ENCODE peak calls at places on chromosomes 16 and 17, in four cellular contexts. One of them, this sample, is unnamed. For H3K27me3, the result is how much of the 10 kb centered on the place peaks cover.

GRCh38 chr16:31099860-31100638 is 5.5 kb upstream of the VKORC1 start:
- DNase-seq in dorsolateral prefrontal cortex: no peak
- DNase-seq in CD8-positive, alpha-beta T cell: no peak
- DNase-seq in body of pancreas: no peak
- DNase-seq in this sample: no peak

GRCh38 chr16:88467433-88468051 is 14.5 kb downstream of the ZFPM1 start:
- DNase-seq in dorsolateral prefrontal cortex: no peak
- DNase-seq in CD8-positive, alpha-beta T cell: no peak
- DNase-seq in body of pancreas: no peak
- DNase-seq in this sample: no peak

GRCh38 chr17:32006957-32007462 is at the start of gene LRRC37B:
- DNase-seq in dorsolateral prefrontal cortex: peak
- DNase-seq in CD8-positive, alpha-beta T cell: peak
- DNase-seq in body of pancreas: peak
- DNase-seq in this sample: peak

GRCh38 chr17:43574896-43575525 is 28.9 kb upstream of the ETV4 start:
- DNase-seq in dorsolateral prefrontal cortex: no peak
- DNase-seq in CD8-positive, alpha-beta T cell: no peak
- DNase-seq in body of pancreas: no peak
- DNase-seq in this sample: no peak

GRCh38 chr17:50426814-50427787 is 1.1 kb downstream of the ACSF2 start:
- DNase-seq in dorsolateral prefrontal cortex: no peak
- DNase-seq in CD8-positive, alpha-beta T cell: no peak
- DNase-seq in body of pancreas: peak
- DNase-seq in this sample: no peak

GRCh38 chr17:58097384-58098088 is 14.3 kb downstream of the DYNLL2 start:
- DNase-seq in dorsolateral prefrontal cortex: no peak
- DNase-seq in CD8-positive, alpha-beta T cell: no peak
- DNase-seq in body of pancreas: no peak
- DNase-seq in this sample: no peak

GRCh38 chr17:60463157-60463820 is 41.0 kb downstream of the CHCT1 start:
- DNase-seq in dorsolateral prefrontal cortex: no peak
- DNase-seq in CD8-positive, alpha-beta T cell: no peak
- DNase-seq in body of pancreas: no peak
- DNase-seq in this sample: no peak

GRCh38 chr17:50683434-50684287 is 24.1 kb downstream of the ANKRD40 start:
- DNase-seq in dorsolateral prefrontal cortex: no peak
- DNase-seq in CD8-positive, alpha-beta T cell: no peak
- DNase-seq in body of pancreas: no peak
- DNase-seq in this sample: no peak

GRCh38 chr17:61196302-61196704 is 203.3 kb upstream of the TBX2 start:
- DNase-seq in dorsolateral prefrontal cortex: no peak
- DNase-seq in CD8-positive, alpha-beta T cell: no peak
- DNase-seq in body of pancreas: no peak
- DNase-seq in this sample: no peak

GRCh38 chr16:59880626-59881025 is 1146.5 kb upstream of the GOT2 start:
- DNase-seq in dorsolateral prefrontal cortex: no peak
- DNase-seq in CD8-positive, alpha-beta T cell: no peak
- DNase-seq in body of pancreas: no peak
- DNase-seq in this sample: no peak

GRCh38 chr16:21028728-21029127 is 121.9 kb downstream of the DNAH3 start:
- DNase-seq in dorsolateral prefrontal cortex: no peak
- DNase-seq in CD8-positive, alpha-beta T cell: no peak
- DNase-seq in body of pancreas: no peak
- DNase-seq in this sample: no peak

GRCh38 chr17:35804658-35805192 is 4.6 kb upstream of the TAF15 start:
- DNase-seq in dorsolateral prefrontal cortex: no peak
- DNase-seq in CD8-positive, alpha-beta T cell: peak
- DNase-seq in body of pancreas: peak
- DNase-seq in this sample: no peak

GRCh38 chr16:31107465-31107867 is 720 bp upstream of the BCKDK start:
- DNase-seq in dorsolateral prefrontal cortex: no peak
- DNase-seq in CD8-positive, alpha-beta T cell: no peak
- DNase-seq in body of pancreas: no peak
- DNase-seq in this sample: no peak

GRCh38 chr16:27398894-27399853 is 2.8 kb upstream of the IL21R start:
- DNase-seq in dorsolateral prefrontal cortex: no peak
- DNase-seq in CD8-positive, alpha-beta T cell: no peak
- DNase-seq in body of pancreas: no peak
- DNase-seq in this sample: no peak

GRCh38 chr17:71937914-71938313 is 182.9 kb upstream of the SOX9 start:
- DNase-seq in dorsolateral prefrontal cortex: no peak
- DNase-seq in CD8-positive, alpha-beta T cell: no peak
- DNase-seq in body of pancreas: no peak
- DNase-seq in this sample: no peak

GRCh38 chr17:73452056-73452455 is 140.3 kb upstream of the CDC42EP4 start:
- DNase-seq in dorsolateral prefrontal cortex: no peak
- DNase-seq in CD8-positive, alpha-beta T cell: no peak
- DNase-seq in body of pancreas: no peak
- DNase-seq in this sample: no peak

GRCh38 chr17:10126554-10127493 is 71.6 kb downstream of the GAS7 start:
- DNase-seq in dorsolateral prefrontal cortex: no peak
- DNase-seq in CD8-positive, alpha-beta T cell: no peak
- DNase-seq in body of pancreas: no peak
- DNase-seq in this sample: no peak

GRCh38 chr16:71933913-71934696 is 38.8 kb downstream of the IST1 start:
- DNase-seq in dorsolateral prefrontal cortex: peak
- DNase-seq in CD8-positive, alpha-beta T cell: no peak
- DNase-seq in body of pancreas: no peak
- DNase-seq in this sample: no peak

GRCh38 chr16:23324727-23325126 is 22.6 kb downstream of the SCNN1B start:
- DNase-seq in dorsolateral prefrontal cortex: no peak
- DNase-seq in CD8-positive, alpha-beta T cell: no peak
- DNase-seq in body of pancreas: peak
- DNase-seq in this sample: peak

GRCh38 chr17:45018514-45019176 is 32.8 kb downstream of the DCAKD start:
- DNase-seq in dorsolateral prefrontal cortex: peak
- DNase-seq in CD8-positive, alpha-beta T cell: no peak
- DNase-seq in body of pancreas: peak
- DNase-seq in this sample: no peak

GRCh38 chr16:89562027-89562599 is 1.6 kb downstream of the RPL13 start:
- DNase-seq in dorsolateral prefrontal cortex: no peak
- DNase-seq in CD8-positive, alpha-beta T cell: no peak
- DNase-seq in body of pancreas: no peak
- DNase-seq in this sample: no peak

GRCh38 chr17:75295220-75296158 is 6.3 kb upstream of the SLC25A19 start:
- DNase-seq in dorsolateral prefrontal cortex: no peak
- DNase-seq in CD8-positive, alpha-beta T cell: no peak
- DNase-seq in body of pancreas: no peak
- DNase-seq in this sample: no peak

GRCh38 chr17:16923097-16923903 is 48.6 kb downstream of the TNFRSF13B start:
- DNase-seq in dorsolateral prefrontal cortex: no peak
- DNase-seq in CD8-positive, alpha-beta T cell: no peak
- DNase-seq in body of pancreas: peak
- DNase-seq in this sample: peak

GRCh38 chr16:68445458-68445857 is 2.9 kb downstream of the SMPD3 start:
- DNase-seq in dorsolateral prefrontal cortex: peak
- DNase-seq in CD8-positive, alpha-beta T cell: peak
- DNase-seq in body of pancreas: peak
- DNase-seq in this sample: no peak

GRCh38 chr17:10360578-10360977 is 12.2 kb downstream of the MYH13 start:
- DNase-seq in dorsolateral prefrontal cortex: no peak
- DNase-seq in CD8-positive, alpha-beta T cell: no peak
- DNase-seq in body of pancreas: no peak
- DNase-seq in this sample: no peak

GRCh38 chr17:14303343-14304221 is 2.7 kb downstream of the HS3ST3B1 start:
- DNase-seq in dorsolateral prefrontal cortex: peak
- DNase-seq in CD8-positive, alpha-beta T cell: peak
- DNase-seq in body of pancreas: no peak
- DNase-seq in this sample: no peak

GRCh38 chr16:57708168-57708567 is 13.6 kb downstream of the DRC7 start:
- DNase-seq in dorsolateral prefrontal cortex: no peak
- DNase-seq in CD8-positive, alpha-beta T cell: no peak
- DNase-seq in body of pancreas: no peak
- DNase-seq in this sample: no peak

GRCh38 chr16:70466812-70467090 is 12.4 kb downstream of the FCSK start:
- DNase-seq in dorsolateral prefrontal cortex: no peak
- DNase-seq in CD8-positive, alpha-beta T cell: no peak
- DNase-seq in body of pancreas: no peak
- DNase-seq in this sample: no peak

GRCh38 chr17:11997147-11997971 is at the start of gene ZNF18:
- DNase-seq in dorsolateral prefrontal cortex: peak
- DNase-seq in CD8-positive, alpha-beta T cell: peak
- DNase-seq in body of pancreas: peak
- DNase-seq in this sample: peak

GRCh38 chr17:18353541-18353940 is 9.8 kb downstream of the SHMT1 start:
- DNase-seq in dorsolateral prefrontal cortex: no peak
- DNase-seq in CD8-positive, alpha-beta T cell: no peak
- DNase-seq in body of pancreas: no peak
- DNase-seq in this sample: no peak

GRCh38 chr17:72119280-72119962 is 1.4 kb upstream of the SOX9 start:
- DNase-seq in dorsolateral prefrontal cortex: no peak
- DNase-seq in CD8-positive, alpha-beta T cell: no peak
- DNase-seq in body of pancreas: no peak
- DNase-seq in this sample: no peak

GRCh38 chr17:83070800-83071341 is 8.5 kb upstream of the METRNL start:
- DNase-seq in dorsolateral prefrontal cortex: no peak
- DNase-seq in CD8-positive, alpha-beta T cell: no peak
- DNase-seq in body of pancreas: no peak
- DNase-seq in this sample: no peak

GRCh38 chr16:81600275-81600674 is 155.7 kb downstream of the CMIP start:
- DNase-seq in dorsolateral prefrontal cortex: no peak
- DNase-seq in CD8-positive, alpha-beta T cell: no peak
- DNase-seq in body of pancreas: no peak
- DNase-seq in this sample: no peak

GRCh38 chr17:77417575-77417974 is 276.8 kb downstream of the SEC14L1 start:
- DNase-seq in dorsolateral prefrontal cortex: no peak
- DNase-seq in CD8-positive, alpha-beta T cell: no peak
- DNase-seq in body of pancreas: no peak
- DNase-seq in this sample: no peak

GRCh38 chr17:41793749-41794602 is 7.5 kb upstream of the JUP start:
- DNase-seq in dorsolateral prefrontal cortex: no peak
- DNase-seq in CD8-positive, alpha-beta T cell: no peak
- DNase-seq in body of pancreas: no peak
- DNase-seq in this sample: no peak

GRCh38 chr17:82776454-82776853 is 24.6 kb downstream of the TBCD start:
- DNase-seq in dorsolateral prefrontal cortex: no peak
- DNase-seq in CD8-positive, alpha-beta T cell: peak
- DNase-seq in body of pancreas: no peak
- DNase-seq in this sample: no peak

GRCh38 chr17:75917443-75918111 is 12.9 kb upstream of the MRPL38 start:
- DNase-seq in dorsolateral prefrontal cortex: no peak
- DNase-seq in CD8-positive, alpha-beta T cell: no peak
- DNase-seq in body of pancreas: no peak
- DNase-seq in this sample: no peak

GRCh38 chr16:30494028-30494427 is 21.5 kb downstream of the ITGAL start:
- DNase-seq in dorsolateral prefrontal cortex: no peak
- DNase-seq in CD8-positive, alpha-beta T cell: no peak
- DNase-seq in body of pancreas: no peak
- DNase-seq in this sample: no peak

GRCh38 chr17:8896641-8897635 is 29.5 kb upstream of the PIK3R6 start:
- DNase-seq in dorsolateral prefrontal cortex: no peak
- DNase-seq in CD8-positive, alpha-beta T cell: no peak
- DNase-seq in body of pancreas: no peak
- DNase-seq in this sample: no peak

GRCh38 chr16:1275791-1276579 is 20.1 kb downstream of the TPSD1 start:
- DNase-seq in dorsolateral prefrontal cortex: no peak
- DNase-seq in CD8-positive, alpha-beta T cell: peak
- DNase-seq in body of pancreas: no peak
- DNase-seq in this sample: no peak
- H3K27ac ChIP-seq in dorsolateral prefrontal cortex: no peak
- H3K27ac ChIP-seq in CD8-positive, alpha-beta T cell: no peak
- H3K27ac ChIP-seq in body of pancreas: no peak
- H3K27ac ChIP-seq in this sample: no peak

GRCh38 chr16:52562770-52563169 is 15.8 kb upstream of the TOX3 start:
- DNase-seq in dorsolateral prefrontal cortex: no peak
- DNase-seq in CD8-positive, alpha-beta T cell: no peak
- DNase-seq in body of pancreas: no peak
- DNase-seq in this sample: no peak
- H3K4me3 ChIP-seq in dorsolateral prefrontal cortex: no peak
- H3K4me3 ChIP-seq in CD8-positive, alpha-beta T cell: no peak
- H3K4me3 ChIP-seq in body of pancreas: no peak
- H3K4me3 ChIP-seq in this sample: no peak

GRCh38 chr17:1228752-1229353 is 41.4 kb upstream of the BHLHA9 start:
- DNase-seq in dorsolateral prefrontal cortex: no peak
- DNase-seq in CD8-positive, alpha-beta T cell: no peak
- DNase-seq in body of pancreas: no peak
- DNase-seq in this sample: peak
- H3K27me3 ChIP-seq in dorsolateral prefrontal cortex: under half
- H3K27me3 ChIP-seq in CD8-positive, alpha-beta T cell: under half
- H3K27me3 ChIP-seq in body of pancreas: under half
- H3K27me3 ChIP-seq in this sample: under half

DNA sequence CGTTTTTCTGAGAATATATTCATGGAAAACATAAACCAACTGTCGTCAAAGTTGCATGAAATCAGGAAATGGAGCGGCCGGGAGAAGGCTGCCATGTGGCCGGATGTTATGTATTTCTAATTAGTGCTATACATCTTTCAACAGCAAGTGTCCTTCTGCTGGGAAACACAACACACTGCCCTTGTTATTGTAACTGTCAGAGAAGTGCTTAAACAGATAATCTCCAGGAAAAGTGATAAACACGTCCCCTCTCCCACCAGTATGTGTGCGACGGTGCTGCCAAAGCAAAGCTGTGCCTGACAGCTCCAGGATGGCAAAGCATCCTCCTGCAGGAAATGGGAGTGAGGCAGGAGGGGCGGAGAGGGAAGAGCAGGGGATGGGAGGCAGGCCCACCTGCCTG is 111.8 kb downstream of the SMG6 start:
- DNase-seq in dorsolateral prefrontal cortex: no peak
- DNase-seq in CD8-positive, alpha-beta T cell: no peak
- DNase-seq in body of pancreas: no peak
- DNase-seq in this sample: no peak
- H3K27ac ChIP-seq in dorsolateral prefrontal cortex: no peak
- H3K27ac ChIP-seq in CD8-positive, alpha-beta T cell: no peak
- H3K27ac ChIP-seq in body of pancreas: no peak
- H3K27ac ChIP-seq in this sample: peak

DNA sequence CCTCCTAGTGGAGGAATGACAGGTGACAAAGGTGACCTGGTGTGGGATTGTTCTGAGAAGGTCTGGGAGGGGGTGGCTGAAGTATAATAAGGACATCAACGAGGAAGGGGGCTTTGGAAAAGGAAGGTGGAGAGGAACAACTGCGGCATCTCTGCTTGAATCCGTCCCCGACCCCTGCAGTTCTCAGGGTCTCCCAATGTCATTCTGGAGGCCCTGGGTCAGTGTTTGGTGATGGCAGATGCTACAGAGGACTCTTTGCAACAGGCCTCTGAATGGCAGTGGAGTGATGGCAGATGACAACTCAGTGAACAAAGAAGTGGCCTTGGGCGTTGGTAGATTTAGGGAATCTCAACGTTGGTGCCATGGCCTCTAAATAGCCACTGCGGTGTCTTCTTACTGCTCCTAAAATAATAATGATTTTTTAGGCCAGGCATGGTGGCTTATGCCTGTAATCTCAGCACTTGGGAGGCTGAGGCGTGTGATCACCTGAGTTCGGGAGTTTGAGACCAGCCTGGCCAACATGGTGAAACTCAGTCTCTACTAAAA is 1.3 kb downstream of the ENGASE start:
- DNase-seq in dorsolateral prefrontal cortex: no peak
- DNase-seq in CD8-positive, alpha-beta T cell: no peak
- DNase-seq in body of pancreas: no peak
- DNase-seq in this sample: peak
- H3K4me3 ChIP-seq in dorsolateral prefrontal cortex: peak
- H3K4me3 ChIP-seq in CD8-positive, alpha-beta T cell: peak
- H3K4me3 ChIP-seq in body of pancreas: no peak
- H3K4me3 ChIP-seq in this sample: peak